ENCODE peak calls at places on chromosome 1, in five cellular contexts. I is activated CD4-positive, alpha-beta T cell treated with anti-CD3 and anti-CD28 coated beads, Interleukin-2, amount 50 U/mL, for 24 hours; Y is NCI-H460; U is iPS DF 19.7; G is naive B cell. D is an unnamed sample.
A peak's percentile ranks its signal among the peaks of the same experiment; 100 is the strongest.

GRCh38 chr1:63618001-63618400 is 24.8 kb downstream of the PGM1 start:
- DNase-seq in I (no peak), G (no peak), U (no peak), Y (no peak), D (no peak)

GRCh38 chr1:237205400-237206064 is 163.5 kb downstream of the RYR2 start:
- DNase-seq in Y (no peak), U (no peak), I (no peak), G (no peak), D (no peak)

GRCh38 chr1:36734356-36734755 is 251.6 kb upstream of the CSF3R start:
- DNase-seq in G (no peak), Y (no peak), U (no peak), I (no peak), D (no peak)

GRCh38 chr1:13707211-13707610 is 7.2 kb downstream of the PRDM2 start:
- DNase-seq in I (no peak), U (no peak), Y (no peak), G (no peak), D (no peak)

GRCh38 chr1:33085332-33085731 is 4.4 kb downstream of the AZIN2 start:
- DNase-seq in G (no peak), U (no peak), Y (no peak), I (no peak), D (no peak)

GRCh38 chr1:67103548-67103947 is 31.2 kb downstream of the C1orf141 start:
- DNase-seq in G (no peak), U (no peak), I (no peak), Y (no peak), D (no peak)

GRCh38 chr1:205658943-205659581 is 21.2 kb downstream of the SLC45A3 start:
- DNase-seq in G (peak; percentile 76), Y (peak; percentile 77), I (peak; percentile 58), U (no peak), D (peak; percentile 89)

GRCh38 chr1:239868117-239868516 is 223.6 kb upstream of the FMN2 start:
- DNase-seq in U (no peak), I (no peak), G (no peak), Y (no peak), D (no peak)

GRCh38 chr1:24179251-24179895 is 7.7 kb downstream of the IFNLR1 start:
- DNase-seq in G (no peak), I (no peak), Y (no peak), U (no peak), D (no peak)

GRCh38 chr1:164051791-164052190 is 507.2 kb upstream of the PBX1 start:
- DNase-seq in I (no peak), Y (no peak), G (no peak), U (no peak), D (no peak)